ENCODE peak calls at places on chromosome 2, in six cellular contexts. W is colonic mucosa, R is aorta, X is heart left ventricle, N is tibial nerve, K is cardiac muscle cell. V is an unnamed sample.
A peak's percentile ranks its signal among the peaks of the same experiment; 100 is the strongest.

GRCh38 chr2:172169611-172170010 is 66.9 kb upstream of the DLX2 start:
- DNase-seq in K (no peak), N (no peak), R (no peak), X (no peak), W (no peak), V (no peak)

GRCh38 chr2:71277536-71278103 is 50.7 kb upstream of the PAIP2B start:
- DNase-seq in K (peak; percentile 72), W (peak; percentile 37), N (no peak), X (peak; percentile 80), R (peak; percentile 59), V (peak; percentile 70)

GRCh38 chr2:186641807-186642321 is 52.0 kb upstream of the FAM171B start:
- DNase-seq in N (no peak), K (peak; percentile 66), X (no peak), R (no peak), W (peak; percentile 25), V (no peak)

GRCh38 chr2:220684099-220684498 is 888.0 kb downstream of the EPHA4 start:
- DNase-seq in X (no peak), N (no peak), W (no peak), K (no peak), R (no peak), V (no peak)

GRCh38 chr2:113920996-113921395 is 31.1 kb downstream of the ACTR3 start:
- DNase-seq in X (no peak), R (no peak), W (no peak), N (no peak), K (no peak), V (no peak)

GRCh38 chr2:41932241-41933034 is 115.4 kb upstream of the PKDCC start:
- DNase-seq in X (peak; percentile 90), R (peak; percentile 88), W (peak; percentile 52), K (peak; percentile 60), N (peak; percentile 83), V (peak; percentile 74)

GRCh38 chr2:105118960-105119359 is 81.1 kb downstream of the MRPS9 start:
- DNase-seq in R (no peak), X (no peak), N (no peak), W (no peak), K (peak; percentile 47), V (no peak)

GRCh38 chr2:67719351-67719750 is 322.2 kb downstream of the ETAA1 start:
- DNase-seq in K (no peak), N (no peak), R (no peak), W (no peak), X (no peak), V (no peak)

GRCh38 chr2:234241656-234242445 is 191.3 kb downstream of the SPP2 start:
- DNase-seq in K (no peak), X (no peak), R (no peak), W (no peak), N (no peak), V (no peak)

GRCh38 chr2:239093487-239093886 is 245.6 kb downstream of the TWIST2 start:
- DNase-seq in K (no peak), X (no peak), R (no peak), N (no peak), W (no peak), V (no peak)

GRCh38 chr2:171893824-171894611 is at the start of gene SLC25A12:
- DNase-seq in N (peak; percentile 62), W (peak; percentile 85), X (peak; percentile 88), R (peak; percentile 87), K (peak; percentile 95), V (peak; percentile 88)

GRCh38 chr2:56195563-56195962 is 11.8 kb downstream of the CCDC85A start:
- DNase-seq in K (no peak), X (no peak), W (no peak), N (no peak), R (no peak), V (no peak)

GRCh38 chr2:229270551-229271410 is at the start of gene PID1:
- DNase-seq in R (peak; percentile 59), N (no peak), K (peak; percentile 75), X (no peak), W (peak; percentile 42), V (no peak)

GRCh38 chr2:138949517-138949916 is 169.3 kb upstream of the NXPH2 start:
- DNase-seq in X (no peak), K (no peak), R (no peak), N (no peak), W (no peak), V (no peak)

GRCh38 chr2:74902281-74902860 is 56.1 kb upstream of the POLE4 start:
- DNase-seq in R (no peak), W (no peak), X (no peak), N (no peak), K (no peak), V (no peak)

GRCh38 chr2:96870631-96871255 is 863 bp upstream of the SEMA4C start:
- DNase-seq in X (no peak), R (peak; percentile 64), K (peak; percentile 25), N (no peak), W (peak; percentile 75), V (peak; percentile 85)

GRCh38 chr2:96839288-96839874 is 4.4 kb downstream of the ANKRD23 start:
- DNase-seq in R (peak; percentile 77), X (no peak), W (peak; percentile 81), K (no peak), N (no peak), V (no peak)

GRCh38 chr2:151947524-151948165 is 119.4 kb upstream of the ARL5A start:
- DNase-seq in K (no peak), X (no peak), R (peak; percentile 84), W (no peak), N (no peak), V (peak; percentile 85)

GRCh38 chr2:235300368-235301201 is 193.3 kb upstream of the AGAP1 start:
- DNase-seq in W (no peak), N (no peak), X (no peak), R (no peak), K (no peak), V (no peak)

GRCh38 chr2:237857791-237858190 is 1.6 kb upstream of the RAMP1 start:
- DNase-seq in N (no peak), K (no peak), R (no peak), W (no peak), X (no peak), V (no peak)

GRCh38 chr2:110674620-110675555 is 3.0 kb downstream of the BUB1 start:
- DNase-seq in K (peak; percentile 76), X (peak; percentile 31), W (peak; percentile 29), R (peak; percentile 49), N (no peak), V (no peak)

GRCh38 chr2:156098506-156098905 is 234.0 kb downstream of the NR4A2 start:
- DNase-seq in X (no peak), R (no peak), N (no peak), W (no peak), K (no peak), V (no peak)
- H3K27ac ChIP-seq in X (no peak overlapping the region), R (no peak overlapping the region), N (no peak overlapping the region), W (no peak overlapping the region), K (no peak overlapping the region), V (no peak overlapping the region)

DNA sequence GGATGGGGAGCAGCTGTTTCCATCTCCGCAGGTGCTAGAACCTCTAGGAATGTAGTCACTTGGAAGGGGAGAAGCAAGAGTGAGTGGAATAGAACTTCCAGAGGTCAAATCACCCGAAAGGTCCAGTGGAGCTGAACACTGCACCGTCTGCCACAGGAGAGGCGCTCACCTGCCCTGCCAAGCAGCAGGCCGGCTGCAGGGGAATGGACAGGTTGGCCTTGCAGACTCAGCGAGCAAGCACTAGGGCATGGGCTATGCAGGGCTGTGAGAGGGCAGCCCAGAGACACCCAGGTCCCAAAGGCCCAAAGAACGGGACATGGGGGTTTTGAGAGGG is 214.2 kb downstream of the TNS1 start:
- DNase-seq in N (no peak), X (no peak), W (no peak), R (no peak), K (no peak), V (no peak)
- H3K4me1 ChIP-seq in N (no peaks in the 10 kb centered on the region), X (peaks cover 16% of the 10 kb centered on the region), W (no peaks in the 10 kb centered on the region), R (no peaks in the 10 kb centered on the region), K (no peaks in the 10 kb centered on the region), V (no peaks in the 10 kb centered on the region)

DNA sequence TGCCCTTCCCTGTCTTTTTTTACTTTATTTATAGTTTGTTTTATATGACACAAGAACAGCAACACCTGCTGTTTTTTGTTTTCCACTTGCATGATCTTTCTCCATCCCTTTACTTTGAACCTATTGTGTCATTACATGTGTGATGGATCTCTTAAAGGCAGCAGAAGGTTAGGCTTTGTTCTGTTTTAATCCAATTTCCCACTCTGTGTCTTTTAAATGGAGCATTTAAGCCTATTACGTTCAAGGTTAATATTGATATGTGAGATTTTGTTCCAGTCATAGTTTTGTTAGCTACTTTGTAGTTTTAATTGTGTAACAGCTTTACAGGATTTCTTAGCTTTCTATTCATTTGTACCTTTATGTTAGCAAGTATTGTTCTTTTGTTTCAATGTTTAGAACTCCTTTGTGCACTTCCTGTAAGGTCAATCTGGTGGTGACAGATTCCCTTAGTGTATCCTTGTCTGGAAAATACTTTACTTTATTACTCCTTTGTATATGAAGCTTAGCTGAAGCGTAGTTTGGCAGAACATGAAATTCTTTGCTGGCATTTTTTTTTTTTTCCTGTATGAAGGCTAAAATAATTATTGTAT is 1443.0 kb upstream of the LRRTM1 start:
- DNase-seq in X (no peak), R (no peak), W (no peak), N (no peak), K (no peak), V (no peak)
- H3K9me3 ChIP-seq in X (peaks cover 9% of the 10 kb centered on the region), R (no peaks in the 10 kb centered on the region), W (no peaks in the 10 kb centered on the region), N (peaks cover 10% of the 10 kb centered on the region), K (no peaks in the 10 kb centered on the region), V (no peaks in the 10 kb centered on the region)

GRCh38 chr2:22944141-22944540 is 440.8 kb upstream of the KLHL29 start:
- DNase-seq in R (no peak), W (no peak), N (no peak), K (no peak), X (peak; percentile 32), V (no peak)
- H3K27ac ChIP-seq in R (no peak overlapping the region), W (no peak overlapping the region), N (no peak overlapping the region), K (no peak overlapping the region), X (no peak overlapping the region), V (no peak overlapping the region)

GRCh38 chr2:203870481-203870880 is 2.9 kb downstream of the CTLA4 start:
- DNase-seq in N (no peak), R (no peak), K (no peak), X (no peak), W (no peak), V (no peak)

GRCh38 chr2:203867561-203868200 is at the start of gene CTLA4:
- DNase-seq in W (no peak), K (no peak), R (no peak), X (no peak), N (no peak), V (no peak)

GRCh38 chr2:203870942-203871341 is 3.4 kb downstream of the CTLA4 start:
- DNase-seq in N (no peak), K (no peak), R (no peak), W (no peak), X (no peak), V (no peak)

GRCh38 chr2:203869610-203870042 is 2.1 kb downstream of the CTLA4 start:
- DNase-seq in K (no peak), N (no peak), W (no peak), R (no peak), X (no peak), V (no peak)

GRCh38 chr2:203869207-203869606 is 1.6 kb downstream of the CTLA4 start:
- DNase-seq in N (no peak), K (no peak), X (no peak), W (no peak), R (no peak), V (no peak)
- H3K4me1 ChIP-seq in N (no peaks in the 10 kb centered on the region), K (no peaks in the 10 kb centered on the region), X (no peaks in the 10 kb centered on the region), W (no peaks in the 10 kb centered on the region), R (no peaks in the 10 kb centered on the region), V (no peaks in the 10 kb centered on the region)